ENCODE peak calls at places on chromosomes 11 and 22, in ten cellular contexts. L is psoas muscle, U is BE2C, Y is colonic mucosa, E is upper lobe of right lung, X is sigmoid colon, F is H7, O is neural progenitor cell, G is HL-60, T is aorta. P is an unnamed sample.

GRCh38 chr11:95897731-95898130 is 26.2 kb downstream of the MTMR2 start:
- DNase-seq in L (no peak), U (no peak), Y (no peak), E (no peak), X (no peak), F (no peak), O (no peak), G (no peak), T (peak; percentile 28), P (no peak)

GRCh38 chr11:28227460-28227859 is 119.3 kb downstream of the METTL15 start:
- DNase-seq in L (no peak), U (no peak), Y (no peak), E (no peak), X (no peak), F (no peak), O (no peak), G (no peak), T (no peak), P (no peak)

GRCh38 chr22:41240377-41241132 is at the start of gene CHADL:
- DNase-seq in L (no peak), U (peak; percentile 73), Y (no peak), E (no peak), X (peak; percentile 82), F (peak; percentile 79), O (peak; percentile 62), G (no peak), T (no peak), P (no peak)

GRCh38 chr22:37910863-37911262 is 4.8 kb downstream of the MICALL1 start:
- DNase-seq in L (no peak), U (no peak), Y (no peak), E (no peak), X (peak; percentile 85), F (no peak), O (peak; percentile 36), G (no peak), T (no peak), P (no peak)

GRCh38 chr22:33687464-33687863 is 232.8 kb downstream of the LARGE1 start:
- DNase-seq in L (no peak), U (no peak), Y (no peak), E (no peak), X (no peak), F (no peak), O (no peak), G (no peak), T (no peak), P (no peak)

GRCh38 chr11:113001709-113002108 is 40.5 kb downstream of the NCAM1 start:
- DNase-seq in L (no peak), U (peak; percentile 66), Y (no peak), E (no peak), X (no peak), F (no peak), O (no peak), G (no peak), T (no peak), P (no peak)

GRCh38 chr11:65898656-65899355 is 1.4 kb downstream of the FOSL1 start:
- DNase-seq in L (no peak), U (no peak), Y (no peak), E (no peak), X (no peak), F (no peak), O (no peak), G (no peak), T (no peak), P (no peak)

GRCh38 chr11:65454696-65455456 is 32.3 kb downstream of the NEAT1 start:
- DNase-seq in L (peak; percentile 95), U (peak; percentile 73), Y (peak; percentile 95), E (peak; percentile 95), X (peak; percentile 97), F (peak; percentile 99), O (peak; percentile 92), G (peak; percentile 82), T (peak; percentile 92), P (no peak)

GRCh38 chr22:49365191-49365837 is 462.4 kb downstream of the BRD1 start:
- DNase-seq in L (no peak), U (no peak), Y (peak; percentile 5), E (peak; percentile 39), X (peak; percentile 30), F (no peak), O (no peak), G (no peak), T (no peak), P (no peak)

GRCh38 chr11:83424376-83425136 is 138.4 kb upstream of the CCDC90B start:
- DNase-seq in L (no peak), U (no peak), Y (no peak), E (no peak), X (no peak), F (no peak), O (no peak), G (no peak), T (no peak), P (no peak)

GRCh38 chr22:26428515-26429457 is at the start of gene ASPHD2:
- DNase-seq in L (peak; percentile 69), U (peak; percentile 68), Y (peak; percentile 69), E (peak; percentile 82), X (peak; percentile 73), F (peak; percentile 98), O (peak; percentile 93), G (peak; percentile 65), T (peak; percentile 69), P (peak; percentile 2)

DNA sequence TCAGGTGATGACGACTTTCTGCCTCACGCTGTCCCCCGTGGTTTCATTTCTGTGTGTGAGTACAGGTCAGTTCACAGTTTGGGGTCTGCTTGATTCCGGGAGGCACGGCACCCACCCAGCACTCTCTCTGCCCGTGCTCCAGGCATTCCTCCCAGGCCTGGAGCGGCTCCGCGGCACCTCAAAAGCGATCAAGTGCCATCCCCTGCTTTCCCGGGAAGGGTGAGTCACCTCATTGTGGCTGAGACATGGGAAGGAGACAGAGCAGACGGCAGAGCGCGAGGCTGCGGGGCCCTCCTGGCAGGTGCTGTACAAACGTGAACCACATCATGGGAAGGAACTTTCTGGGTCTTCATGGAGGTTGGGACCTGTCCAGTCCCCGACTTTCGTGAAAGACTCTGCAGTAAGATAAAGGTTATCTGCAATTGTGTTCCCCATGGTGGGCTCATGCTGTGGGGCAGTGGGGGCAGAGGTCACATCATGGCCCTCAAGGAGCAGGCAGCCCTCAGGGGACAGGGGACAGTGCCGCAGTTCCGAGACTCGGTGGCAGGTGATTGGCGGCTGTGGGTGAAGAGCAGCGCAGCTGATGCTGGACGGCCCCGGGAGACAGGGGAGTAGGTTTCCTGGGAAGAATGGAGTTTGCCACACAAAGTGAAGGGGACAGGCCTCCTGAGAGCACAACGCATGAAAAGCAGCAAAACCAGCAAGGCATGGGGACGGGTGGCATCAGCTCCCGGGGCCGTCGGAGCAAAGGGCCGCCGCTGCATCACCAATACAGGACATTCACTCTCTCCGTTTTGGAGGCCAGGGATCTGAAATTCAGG is 65.3 kb downstream of the CELSR1 start:
- DNase-seq in L (no peak), U (no peak), Y (no peak), E (no peak), X (no peak), F (peak; percentile 55), O (no peak), G (no peak), T (no peak), P (no peak)
- H3K27me3 ChIP-seq in L (no peaks in the 10 kb centered on the region), U (no peaks in the 10 kb centered on the region), Y (no peaks in the 10 kb centered on the region), E (no peaks in the 10 kb centered on the region), X (no peaks in the 10 kb centered on the region), F (no peaks in the 10 kb centered on the region), O (no peaks in the 10 kb centered on the region), G (no peaks in the 10 kb centered on the region), T (no peaks in the 10 kb centered on the region), P (peaks cover 22% of the 10 kb centered on the region)

DNA sequence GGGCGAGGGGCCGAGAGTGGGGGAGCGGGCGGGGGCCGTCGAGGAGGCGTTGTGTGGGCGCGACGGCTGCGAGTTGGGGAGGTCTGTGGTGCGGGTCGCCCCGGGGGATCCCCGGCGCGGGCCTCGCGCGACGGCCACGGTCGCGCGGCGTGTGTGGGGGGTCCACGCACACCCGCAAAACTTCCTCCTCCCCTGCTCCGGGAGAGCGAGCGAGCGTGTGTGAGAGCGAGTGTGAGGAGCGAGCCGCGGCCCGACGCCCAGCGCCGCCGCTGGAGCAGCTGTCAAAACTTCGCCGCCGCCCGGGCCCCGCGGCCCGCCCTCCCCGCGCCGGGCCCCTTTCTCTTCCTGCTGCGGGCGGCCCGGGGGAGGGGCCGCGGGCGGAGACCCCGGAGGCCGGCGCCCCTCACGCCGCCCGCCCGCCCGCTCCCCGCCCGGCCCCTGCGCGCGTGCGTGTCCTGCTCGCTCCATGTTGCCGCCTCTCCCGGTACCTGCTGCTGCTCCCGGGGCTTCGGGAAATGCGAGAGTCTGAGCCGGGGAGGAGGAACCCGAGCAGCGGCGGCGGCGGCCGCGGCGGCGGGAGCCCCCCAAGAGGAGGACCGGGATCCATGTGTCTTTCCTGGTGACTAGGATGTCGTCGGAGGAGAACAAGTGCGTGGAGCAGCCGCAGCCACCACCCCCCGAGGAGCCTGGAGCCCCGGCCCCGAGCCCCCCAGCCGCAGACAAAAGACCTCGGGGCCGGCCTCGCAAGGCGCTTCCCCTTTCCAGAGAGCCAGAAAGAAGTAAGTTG is 9.0 kb upstream of the CCT8L2 start:
- DNase-seq in L (no peak), U (no peak), Y (no peak), E (no peak), X (no peak), F (peak; percentile 18), O (no peak), G (no peak), T (no peak), P (no peak)
- H3K27me3 ChIP-seq in L (no peaks in the 10 kb centered on the region), U (no peaks in the 10 kb centered on the region), Y (peaks cover 3% of the 10 kb centered on the region), E (peaks cover 35% of the 10 kb centered on the region), X (peaks cover 11% of the 10 kb centered on the region), F (no peaks in the 10 kb centered on the region), O (no peaks in the 10 kb centered on the region), G (peaks cover 31% of the 10 kb centered on the region), T (peaks cover 3% of the 10 kb centered on the region), P (no peaks in the 10 kb centered on the region)

DNA sequence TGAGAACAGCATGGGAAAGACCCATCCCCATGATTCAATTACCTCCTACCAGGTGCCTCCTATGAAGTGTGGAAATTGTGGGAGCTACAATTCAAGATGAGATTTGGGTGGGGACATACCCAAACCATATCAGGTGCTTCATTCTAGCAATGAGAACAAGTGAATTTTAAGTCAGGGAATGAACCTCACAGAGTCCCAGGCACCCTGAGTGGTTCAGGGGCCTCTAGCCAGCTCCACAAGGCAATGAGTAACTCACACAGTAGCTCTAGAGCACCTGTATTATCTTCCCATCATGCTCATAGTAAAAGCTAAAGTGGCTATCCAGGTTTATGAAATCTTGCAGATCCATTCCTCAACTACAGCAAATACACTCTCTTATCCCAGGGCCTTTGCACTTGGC is 13.1 kb upstream of the ACCSL start:
- DNase-seq in L (no peak), U (no peak), Y (no peak), E (no peak), X (no peak), F (no peak), O (no peak), G (no peak), T (no peak), P (no peak)
- H3K27me3 ChIP-seq in L (no peaks in the 10 kb centered on the region), U (no peaks in the 10 kb centered on the region), Y (no peaks in the 10 kb centered on the region), E (no peaks in the 10 kb centered on the region), X (no peaks in the 10 kb centered on the region), F (no peaks in the 10 kb centered on the region), O (no peaks in the 10 kb centered on the region), G (no peaks in the 10 kb centered on the region), T (no peaks in the 10 kb centered on the region), P (peaks cover 10% of the 10 kb centered on the region)

DNA sequence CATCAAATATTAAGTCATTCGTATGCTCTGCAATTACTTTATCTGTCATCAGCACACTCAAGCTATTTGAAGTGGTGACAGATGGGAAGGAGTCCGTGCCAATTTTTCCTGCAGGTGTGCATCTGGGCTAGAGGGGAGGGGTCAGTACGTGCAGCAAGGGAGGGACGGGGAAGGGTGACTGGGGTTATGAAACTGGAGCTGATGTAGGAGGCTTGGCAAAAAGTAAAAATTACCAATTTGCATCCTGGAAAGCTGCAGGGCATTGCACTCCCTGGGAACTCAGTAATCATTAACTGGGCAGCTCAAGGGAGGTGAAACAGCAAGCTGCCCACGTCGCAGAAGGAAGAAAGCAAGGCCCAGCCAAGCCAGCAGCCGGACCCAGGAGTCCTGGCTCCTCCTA is 87.1 kb upstream of the TMEM45B start:
- DNase-seq in L (no peak), U (no peak), Y (no peak), E (no peak), X (no peak), F (no peak), O (no peak), G (no peak), T (no peak), P (no peak)
- H3K27me3 ChIP-seq in L (no peaks in the 10 kb centered on the region), U (no peaks in the 10 kb centered on the region), Y (no peaks in the 10 kb centered on the region), E (no peaks in the 10 kb centered on the region), X (no peaks in the 10 kb centered on the region), F (no peaks in the 10 kb centered on the region), O (no peaks in the 10 kb centered on the region), G (peaks cover 3% of the 10 kb centered on the region), T (no peaks in the 10 kb centered on the region), P (peaks cover 3% of the 10 kb centered on the region)

P was measured in AG04450.